ENCODE peak calls at places on chromosomes 1 and 21, in four cellular contexts. Y is K562, K is HepG2, W is GM12878. G is an unnamed sample.

GRCh38 chr1:55320891-55321290 is 105.7 kb upstream of the USP24 start:
- DNase-seq in W (no peak), K (no peak), Y (no peak), G (no peak)

GRCh38 chr1:88877382-88877825 is 14.0 kb downstream of the GTF2B start:
- DNase-seq in Y (no peak), W (no peak), K (peak; percentile 24), G (no peak)

GRCh38 chr21:16180613-16181012 is 450.8 kb downstream of the USP25 start:
- DNase-seq in Y (no peak), W (no peak), K (peak; percentile 5), G (no peak)

GRCh38 chr1:10031461-10031860 is 1.3 kb upstream of the UBE4B start:
- DNase-seq in Y (no peak), K (no peak), W (no peak), G (peak; percentile 5)

GRCh38 chr1:107142370-107142668 is 1.5 kb downstream of the NTNG1 start:
- DNase-seq in W (no peak), K (no peak), Y (no peak), G (no peak)

GRCh38 chr1:85708826-85709222 is 591 bp upstream of the ZNHIT6 start:
- DNase-seq in K (peak; percentile 27), Y (peak; percentile 46), W (no peak), G (peak; percentile 36)

GRCh38 chr21:28138272-28138671 is 854.4 kb downstream of the LTN1 start:
- DNase-seq in Y (no peak), W (no peak), K (no peak), G (no peak)

GRCh38 chr1:149916193-149916926 is 1.3 kb downstream of the SV2A start:
- DNase-seq in Y (no peak), K (no peak), W (no peak), G (no peak)

GRCh38 chr1:46175243-46175642 is 356 bp downstream of the TSPAN1 start:
- DNase-seq in K (no peak), W (no peak), Y (no peak), G (no peak)

GRCh38 chr1:242651817-242652216 is 127.3 kb upstream of the PLD5 start:
- DNase-seq in W (no peak), K (peak; percentile 4), Y (no peak), G (no peak)

GRCh38 chr1:40838980-40839942 is 22.9 kb downstream of the CITED4 start:
- DNase-seq in Y (no peak), K (no peak), W (no peak), G (no peak)

GRCh38 chr1:168689726-168690602 is 39.0 kb downstream of the DPT start:
- DNase-seq in W (no peak), K (peak; percentile 86), Y (no peak), G (peak; percentile 43)

GRCh38 chr1:168692472-168692871 is 36.5 kb downstream of the DPT start:
- DNase-seq in Y (no peak), W (no peak), K (no peak), G (no peak)

GRCh38 chr1:168693197-168693871 is 35.7 kb downstream of the DPT start:
- DNase-seq in Y (no peak), W (no peak), K (peak; percentile 84), G (no peak)

GRCh38 chr1:168693872-168694238 is 35.2 kb downstream of the DPT start:
- DNase-seq in Y (no peak), K (no peak), W (no peak), G (no peak)

DNA sequence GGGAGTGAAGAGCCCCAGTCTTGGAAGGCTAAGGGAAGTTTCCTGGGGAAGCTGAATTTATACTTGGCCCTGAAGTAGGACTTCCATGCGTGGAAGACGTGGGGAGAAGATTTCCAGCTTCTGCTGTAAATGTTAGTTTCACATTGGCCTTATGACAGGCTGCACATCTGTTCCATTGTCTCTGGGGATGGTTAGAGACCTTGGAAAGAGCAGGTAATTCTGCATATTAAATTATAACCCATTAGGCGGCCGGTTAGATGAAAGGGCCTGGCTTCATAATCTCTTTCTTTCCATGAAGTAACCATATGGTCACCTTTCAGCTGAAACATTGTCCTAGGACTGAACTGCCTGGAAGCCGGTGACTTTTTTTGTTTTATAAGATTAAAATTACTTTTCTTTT is 37.5 kb downstream of the DPT start:
- DNase-seq in Y (no peak), W (no peak), K (no peak), G (no peak)
- TF ChIP-seq CHD4 in Y (no peak), W (no peak), K (no peak), G (no peak)

DNA sequence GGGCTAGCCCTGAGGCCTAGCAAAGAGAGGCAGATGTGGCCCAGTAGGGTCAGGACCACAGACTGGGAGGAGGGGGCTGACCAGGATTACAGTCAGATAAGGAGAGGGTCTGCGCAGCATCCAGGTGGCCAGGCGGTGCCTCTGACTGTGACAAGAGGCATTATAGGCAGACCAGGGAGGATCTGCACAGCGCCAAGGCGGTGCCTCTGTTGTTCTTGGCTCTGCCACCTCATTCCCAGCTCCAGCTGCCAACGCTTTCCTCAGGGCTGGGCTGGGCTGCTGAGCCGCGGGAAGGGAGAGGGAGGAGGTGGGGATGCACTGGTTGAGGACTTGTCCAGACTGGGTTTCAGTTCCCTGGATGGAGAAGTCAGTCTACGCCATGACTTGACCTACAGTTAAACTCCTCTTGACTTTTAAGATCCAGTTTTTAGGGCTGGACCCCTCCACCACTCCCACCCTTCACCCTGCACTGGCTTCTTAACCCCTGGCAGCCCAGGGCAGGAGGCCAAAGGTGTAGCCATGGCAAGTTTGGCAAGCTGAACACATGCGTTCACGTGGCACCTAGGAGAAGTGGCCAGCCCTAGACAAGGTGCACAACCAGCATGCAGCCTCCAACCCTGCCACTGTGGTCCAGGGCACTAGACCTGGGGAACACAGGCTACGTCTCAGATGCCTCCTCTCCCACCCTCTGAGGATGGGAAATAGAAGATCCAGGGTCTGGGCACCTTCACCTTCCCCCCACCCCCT is 4.5 kb upstream of the CRABP2 start:
- DNase-seq in K (no peak), Y (no peak), W (no peak), G (peak; percentile 29)
- TF ChIP-seq USF2 in K (no peak), Y (no peak), W (no peak), G (no peak)

GRCh38 chr1:192879416-192879815 is 70.6 kb downstream of the RGS2 start:
- DNase-seq in Y (no peak), W (no peak), K (peak; percentile 1), G (no peak)
- TF ChIP-seq CHD4 in Y (no peak), W (no peak), K (no peak), G (no peak)

DNA sequence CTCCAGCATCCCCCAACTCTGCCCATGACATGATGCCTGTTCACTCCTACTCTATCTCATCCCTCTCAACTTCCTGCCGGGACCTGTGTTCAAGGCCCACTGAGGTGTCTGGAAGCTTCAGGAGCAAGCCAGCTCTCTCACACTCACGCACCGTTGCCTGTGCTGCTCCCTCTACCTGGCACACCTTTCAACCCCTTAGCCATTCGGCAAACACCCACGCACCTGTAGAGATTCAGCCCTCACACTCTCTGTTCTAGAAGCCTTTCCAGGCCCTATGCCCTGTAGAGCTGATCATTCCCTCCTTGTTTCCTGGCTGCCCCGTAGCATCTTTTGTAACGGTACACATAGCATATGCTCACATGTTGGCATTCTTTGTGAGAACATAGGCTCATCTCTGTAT is 1.5 kb downstream of the C8B start:
- DNase-seq in K (no peak), W (no peak), Y (no peak), G (no peak)
- TF ChIP-seq USF2 in K (no peak), W (no peak), Y (no peak), G (no peak)

GRCh38 chr1:7421471-7422075 is 349.5 kb upstream of the VAMP3 start:
- DNase-seq in Y (no peak), W (no peak), K (no peak), G (no peak)
- TF ChIP-seq CHD4 in Y (no peak), W (no peak), K (no peak), G (no peak)

GRCh38 chr1:117672756-117673155 is 66.9 kb downstream of the TENT5C start:
- DNase-seq in K (no peak), W (no peak), Y (no peak), G (no peak)

GRCh38 chr1:117670996-117671780 is 65.3 kb downstream of the TENT5C start:
- DNase-seq in Y (no peak), W (no peak), K (no peak), G (no peak)

GRCh38 chr1:117669572-117669971 is 63.7 kb downstream of the TENT5C start:
- DNase-seq in Y (no peak), W (no peak), K (no peak), G (no peak)

GRCh38 chr1:117673405-117673804 is 67.6 kb downstream of the TENT5C start:
- DNase-seq in K (no peak), W (no peak), Y (no peak), G (no peak)

GRCh38 chr1:117671781-117672501 is 66.1 kb downstream of the TENT5C start:
- DNase-seq in K (peak; percentile 46), W (no peak), Y (peak; percentile 57), G (no peak)
- TF ChIP-seq USF2 in K (no peak), W (no peak), Y (peak; percentile 36), G (no peak)

GRCh38 chr1:183986941-183987340 is 50.6 kb downstream of the COLGALT2 start:
- DNase-seq in Y (no peak), W (no peak), K (no peak), G (no peak)

GRCh38 chr1:183991360-183992155 is 46.0 kb downstream of the COLGALT2 start:
- DNase-seq in Y (no peak), W (no peak), K (no peak), G (no peak)

GRCh38 chr1:183989078-183989577 is 48.4 kb downstream of the COLGALT2 start:
- DNase-seq in K (no peak), Y (peak; percentile 62), W (peak; percentile 83), G (no peak)

GRCh38 chr1:183989604-183990003 is 47.9 kb downstream of the COLGALT2 start:
- DNase-seq in K (no peak), Y (no peak), W (no peak), G (no peak)

DNA sequence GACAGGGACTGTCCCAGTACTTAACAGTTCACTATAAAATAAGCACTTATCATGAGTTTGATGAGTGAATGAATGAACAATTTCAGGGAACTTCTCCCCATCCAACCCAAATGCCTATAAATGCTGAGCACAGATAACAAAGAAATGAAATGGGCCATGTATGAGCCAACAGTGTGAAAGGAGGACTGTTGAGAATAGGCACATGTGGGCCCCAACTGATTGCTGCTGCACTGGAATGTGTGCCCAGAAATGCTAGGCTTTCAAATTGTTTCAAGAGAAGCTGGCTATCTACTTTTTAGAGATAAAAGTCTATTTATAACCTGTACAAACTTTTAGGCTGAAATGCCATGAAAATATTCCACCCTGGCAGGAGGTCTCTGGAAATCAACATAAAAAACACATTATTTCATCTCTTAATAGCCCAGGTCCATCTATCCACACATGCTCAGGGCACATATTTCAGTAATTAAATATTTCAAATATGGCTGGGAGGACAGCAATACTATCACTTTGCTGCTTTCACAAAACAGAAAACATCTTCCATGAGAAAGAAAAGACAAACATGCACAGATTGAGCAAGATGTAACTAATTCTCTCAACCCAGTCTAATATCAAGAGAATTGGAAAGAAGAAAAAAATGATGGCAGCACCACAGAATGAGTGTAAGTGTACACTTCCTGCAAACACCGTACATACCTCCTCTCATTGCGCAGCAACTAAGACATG is 49.8 kb downstream of the COLGALT2 start:
- DNase-seq in K (no peak), Y (no peak), W (no peak), G (no peak)
- TF ChIP-seq CHD4 in K (no peak), Y (no peak), W (no peak), G (no peak)